ENCODE peak calls at places on chromosomes 1 and 21, in four cellular contexts. V, H, I and D are unnamed samples.

GRCh38 chr1:155947292-155947691 is 5.9 kb downstream of the RXFP4 start:
- DNase-seq in H (no peak), V (no peak), I (no peak), D (no peak)

GRCh38 chr1:186605762-186606350 is 74.4 kb downstream of the PTGS2 start:
- DNase-seq in V (no peak), I (peak; percentile 20), H (no peak), D (peak; percentile 7)

GRCh38 chr1:93322349-93322748 is 23.4 kb upstream of the DR1 start:
- DNase-seq in I (no peak), V (no peak), H (no peak), D (no peak)

GRCh38 chr21:26842300-26842699 is 2.9 kb downstream of the ADAMTS1 start:
- DNase-seq in H (no peak), I (no peak), V (no peak), D (no peak)

GRCh38 chr1:50699795-50700194 is 260.3 kb downstream of the FAF1 start:
- DNase-seq in H (no peak), V (no peak), I (no peak), D (no peak)

GRCh38 chr1:173195596-173196088 is 11.5 kb downstream of the TNFSF4 start:
- DNase-seq in V (no peak), I (no peak), H (no peak), D (no peak)

GRCh38 chr1:47547753-47548152 is 109.9 kb downstream of the FOXD2 start:
- DNase-seq in I (no peak), V (no peak), H (no peak), D (no peak)

GRCh38 chr1:119713039-119713537 is 1.4 kb downstream of the PHGDH start:
- DNase-seq in H (no peak), V (peak; percentile 60), I (no peak), D (peak; percentile 13)

GRCh38 chr1:245500546-245500945 is 345.8 kb downstream of the KIF26B start:
- DNase-seq in H (peak; percentile 18), I (no peak), V (no peak), D (no peak)

GRCh38 chr1:162687870-162688269 is 55.6 kb downstream of the DDR2 start:
- DNase-seq in H (no peak), I (no peak), V (no peak), D (no peak)

GRCh38 chr1:100710881-100711660 is 8.5 kb upstream of the VCAM1 start:
- DNase-seq in H (no peak), V (no peak), I (no peak), D (no peak)

GRCh38 chr1:17137441-17137840 is 18.2 kb upstream of the PADI2 start:
- DNase-seq in I (no peak), H (no peak), V (no peak), D (no peak)

GRCh38 chr1:36161656-36162531 is 5.9 kb downstream of the MAP7D1 start:
- DNase-seq in I (no peak), V (no peak), H (no peak), D (no peak)

GRCh38 chr1:21899972-21900371 is 37.1 kb downstream of the HSPG2 start:
- DNase-seq in V (no peak), I (no peak), H (no peak), D (no peak)

GRCh38 chr1:219876798-219877209 is 51.6 kb downstream of the SLC30A10 start:
- DNase-seq in V (no peak), I (no peak), H (no peak), D (no peak)

GRCh38 chr1:10681296-10682113 is 114.9 kb downstream of the CASZ1 start:
- DNase-seq in H (no peak), V (no peak), I (no peak), D (no peak)
- H3K4me1 ChIP-seq in H (peaks cover 100% of the 10 kb centered on the region), V (no peaks in the 10 kb centered on the region), I (peaks cover 34% of the 10 kb centered on the region), D (peaks cover 8% of the 10 kb centered on the region)

GRCh38 chr1:116793357-116793935 is 39.2 kb downstream of the CD2 start:
- DNase-seq in V (no peak), H (no peak), I (no peak), D (no peak)
- H3K4me1 ChIP-seq in V (no peaks in the 10 kb centered on the region), H (no peaks in the 10 kb centered on the region), I (no peaks in the 10 kb centered on the region), D (no peaks in the 10 kb centered on the region)

GRCh38 chr1:234065794-234066447 is 161.4 kb downstream of the SLC35F3 start:
- DNase-seq in I (no peak), V (peak; percentile 76), H (peak; percentile 77), D (peak; percentile 79)
- H3K4me1 ChIP-seq in I (no peaks in the 10 kb centered on the region), V (no peaks in the 10 kb centered on the region), H (no peaks in the 10 kb centered on the region), D (no peaks in the 10 kb centered on the region)

GRCh38 chr1:201452881-201453280 is 16.1 kb downstream of the PHLDA3 start:
- DNase-seq in H (no peak), V (no peak), I (no peak), D (no peak)
- H3K4me1 ChIP-seq in H (peaks cover 62% of the 10 kb centered on the region), V (no peaks in the 10 kb centered on the region), I (peaks cover 26% of the 10 kb centered on the region), D (peaks cover 63% of the 10 kb centered on the region)

DNA sequence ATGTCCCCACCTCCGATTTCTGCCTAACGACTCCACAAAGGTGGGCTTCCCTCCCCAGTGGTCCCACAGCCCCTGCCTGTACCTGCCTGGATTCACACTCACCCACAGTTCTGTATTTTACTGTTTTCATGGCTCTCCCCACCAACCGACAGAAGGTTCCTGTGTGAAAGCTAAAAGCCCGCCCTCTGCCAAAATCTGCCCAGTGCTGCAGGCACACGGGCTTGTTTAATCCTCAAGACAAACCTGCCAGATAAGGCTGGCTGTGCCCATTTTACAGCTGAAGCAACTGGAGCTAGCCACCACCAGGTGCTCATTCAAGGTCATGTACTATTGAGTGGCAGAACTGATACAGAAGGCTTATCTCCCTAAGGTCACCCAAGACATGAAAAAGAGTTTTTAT is 114.5 kb downstream of the HIVEP3 start:
- DNase-seq in H (no peak), V (no peak), I (no peak), D (no peak)
- H3K4me1 ChIP-seq in H (peaks cover 8% of the 10 kb centered on the region), V (no peaks in the 10 kb centered on the region), I (no peaks in the 10 kb centered on the region), D (peaks cover 20% of the 10 kb centered on the region)

DNA sequence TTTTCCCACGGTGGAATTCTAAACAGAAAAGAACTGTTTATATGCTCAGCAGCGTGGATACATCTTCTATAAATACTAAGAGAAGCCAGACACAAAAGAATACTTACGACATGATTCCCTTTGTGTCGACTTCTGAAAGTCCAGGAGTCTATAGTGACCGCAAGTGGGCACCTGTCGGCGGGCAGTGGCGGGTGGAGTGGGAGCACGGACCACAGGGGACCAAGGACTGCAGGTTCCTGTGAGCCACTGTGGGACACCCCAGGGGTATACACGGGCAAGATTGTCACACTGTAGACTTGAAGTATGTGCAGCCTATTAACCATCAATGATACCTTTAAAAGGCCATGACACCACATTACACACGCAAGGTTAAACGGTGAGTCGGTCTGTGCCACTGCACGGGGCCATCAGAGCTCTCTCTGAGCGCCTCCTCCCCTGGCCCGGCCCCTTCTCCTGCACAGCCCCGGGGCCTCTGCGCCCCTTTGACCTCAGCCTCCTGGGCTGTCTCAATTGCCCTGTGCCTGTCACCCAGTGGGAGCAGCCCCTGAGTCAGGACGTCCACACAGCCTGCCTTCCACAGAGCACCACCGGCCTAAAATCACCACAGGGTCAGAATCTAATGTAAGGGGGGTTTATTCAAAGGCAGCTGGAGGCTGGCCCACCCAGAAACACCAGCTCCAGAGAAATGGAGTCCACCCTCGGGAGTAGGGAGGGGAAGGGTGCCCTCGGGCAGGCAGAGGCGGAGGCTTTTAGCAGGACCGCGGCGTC is 90.0 kb upstream of the COL6A1 start:
- DNase-seq in V (no peak), H (no peak), I (no peak), D (no peak)
- H3K4me1 ChIP-seq in V (no peaks in the 10 kb centered on the region), H (peaks cover 37% of the 10 kb centered on the region), I (no peaks in the 10 kb centered on the region), D (peaks cover 59% of the 10 kb centered on the region)

GRCh38 chr21:41687633-41688032 is 79.2 kb downstream of the RIPK4 start:
- DNase-seq in V (no peak), I (no peak), H (no peak), D (no peak)
- H3K4me1 ChIP-seq in V (no peaks in the 10 kb centered on the region), I (peaks cover 43% of the 10 kb centered on the region), H (no peaks in the 10 kb centered on the region), D (peaks cover 13% of the 10 kb centered on the region)

GRCh38 chr1:206470692-206471414 is 577 bp downstream of the IKBKE start:
- DNase-seq in H (no peak), I (no peak), V (peak; percentile 70), D (no peak)
- H3K4me1 ChIP-seq in H (peaks cover 18% of the 10 kb centered on the region), I (peaks cover 14% of the 10 kb centered on the region), V (no peaks in the 10 kb centered on the region), D (peaks cover 48% of the 10 kb centered on the region)